ENCODE peak calls at places on chromosome 14, in eight cellular contexts. One of them, this sample, is unnamed.

GRCh38 chr14:104855532-104856090 is 9.5 kb upstream of the CEP170B start:
- DNase-seq in CD8-positive, alpha-beta T cell: no peak
- DNase-seq in activated CD4-positive, alpha-beta T cell treated with anti-CD3 and anti-CD28 coated beads, Interleukin-2, amount 50 U/mL, for 48 hours: no peak
- DNase-seq in dermis blood vessel endothelial cell: no peak
- DNase-seq in fibroblast of lung: no peak
- DNase-seq in activated CD8-positive, alpha-beta memory T cell treated with anti-CD3 and anti-CD28 coated beads for 1 hour: no peak
- DNase-seq in astrocyte of the spinal cord: no peak
- DNase-seq in stimulated activated CD4-positive, alpha-beta T cell treated with anti-CD3 and anti-CD28 coated beads, TNF-alpha, amount 100 ng/mL, for 24 hours: no peak
- DNase-seq in this sample: no peak

GRCh38 chr14:61588419-61588901 is 106.9 kb upstream of the HIF1A start:
- DNase-seq in CD8-positive, alpha-beta T cell: no peak
- DNase-seq in activated CD4-positive, alpha-beta T cell treated with anti-CD3 and anti-CD28 coated beads, Interleukin-2, amount 50 U/mL, for 48 hours: no peak
- DNase-seq in dermis blood vessel endothelial cell: peak
- DNase-seq in fibroblast of lung: peak
- DNase-seq in activated CD8-positive, alpha-beta memory T cell treated with anti-CD3 and anti-CD28 coated beads for 1 hour: no peak
- DNase-seq in astrocyte of the spinal cord: peak
- DNase-seq in stimulated activated CD4-positive, alpha-beta T cell treated with anti-CD3 and anti-CD28 coated beads, TNF-alpha, amount 100 ng/mL, for 24 hours: no peak
- DNase-seq in this sample: no peak

GRCh38 chr14:53517276-53517960 is 364.3 kb upstream of the DDHD1 start:
- DNase-seq in CD8-positive, alpha-beta T cell: no peak
- DNase-seq in activated CD4-positive, alpha-beta T cell treated with anti-CD3 and anti-CD28 coated beads, Interleukin-2, amount 50 U/mL, for 48 hours: no peak
- DNase-seq in dermis blood vessel endothelial cell: no peak
- DNase-seq in fibroblast of lung: no peak
- DNase-seq in activated CD8-positive, alpha-beta memory T cell treated with anti-CD3 and anti-CD28 coated beads for 1 hour: no peak
- DNase-seq in astrocyte of the spinal cord: peak
- DNase-seq in stimulated activated CD4-positive, alpha-beta T cell treated with anti-CD3 and anti-CD28 coated beads, TNF-alpha, amount 100 ng/mL, for 24 hours: no peak
- DNase-seq in this sample: no peak

GRCh38 chr14:104265918-104266642 is 127.7 kb downstream of the KIF26A start:
- DNase-seq in CD8-positive, alpha-beta T cell: no peak
- DNase-seq in activated CD4-positive, alpha-beta T cell treated with anti-CD3 and anti-CD28 coated beads, Interleukin-2, amount 50 U/mL, for 48 hours: no peak
- DNase-seq in dermis blood vessel endothelial cell: no peak
- DNase-seq in fibroblast of lung: no peak
- DNase-seq in activated CD8-positive, alpha-beta memory T cell treated with anti-CD3 and anti-CD28 coated beads for 1 hour: no peak
- DNase-seq in astrocyte of the spinal cord: no peak
- DNase-seq in stimulated activated CD4-positive, alpha-beta T cell treated with anti-CD3 and anti-CD28 coated beads, TNF-alpha, amount 100 ng/mL, for 24 hours: no peak
- DNase-seq in this sample: no peak

GRCh38 chr14:74207943-74208342 is 31.3 kb upstream of the VSX2 start:
- DNase-seq in CD8-positive, alpha-beta T cell: no peak
- DNase-seq in activated CD4-positive, alpha-beta T cell treated with anti-CD3 and anti-CD28 coated beads, Interleukin-2, amount 50 U/mL, for 48 hours: no peak
- DNase-seq in dermis blood vessel endothelial cell: peak
- DNase-seq in fibroblast of lung: peak
- DNase-seq in activated CD8-positive, alpha-beta memory T cell treated with anti-CD3 and anti-CD28 coated beads for 1 hour: no peak
- DNase-seq in astrocyte of the spinal cord: no peak
- DNase-seq in stimulated activated CD4-positive, alpha-beta T cell treated with anti-CD3 and anti-CD28 coated beads, TNF-alpha, amount 100 ng/mL, for 24 hours: no peak
- DNase-seq in this sample: no peak

GRCh38 chr14:59281613-59282012 is 93.1 kb downstream of the DAAM1 start:
- DNase-seq in CD8-positive, alpha-beta T cell: no peak
- DNase-seq in activated CD4-positive, alpha-beta T cell treated with anti-CD3 and anti-CD28 coated beads, Interleukin-2, amount 50 U/mL, for 48 hours: no peak
- DNase-seq in dermis blood vessel endothelial cell: no peak
- DNase-seq in fibroblast of lung: peak
- DNase-seq in activated CD8-positive, alpha-beta memory T cell treated with anti-CD3 and anti-CD28 coated beads for 1 hour: no peak
- DNase-seq in astrocyte of the spinal cord: peak
- DNase-seq in stimulated activated CD4-positive, alpha-beta T cell treated with anti-CD3 and anti-CD28 coated beads, TNF-alpha, amount 100 ng/mL, for 24 hours: no peak
- DNase-seq in this sample: no peak

GRCh38 chr14:94157195-94157594 is 16.9 kb upstream of the PPP4R4 start:
- DNase-seq in CD8-positive, alpha-beta T cell: no peak
- DNase-seq in activated CD4-positive, alpha-beta T cell treated with anti-CD3 and anti-CD28 coated beads, Interleukin-2, amount 50 U/mL, for 48 hours: no peak
- DNase-seq in dermis blood vessel endothelial cell: no peak
- DNase-seq in fibroblast of lung: no peak
- DNase-seq in activated CD8-positive, alpha-beta memory T cell treated with anti-CD3 and anti-CD28 coated beads for 1 hour: no peak
- DNase-seq in astrocyte of the spinal cord: no peak
- DNase-seq in stimulated activated CD4-positive, alpha-beta T cell treated with anti-CD3 and anti-CD28 coated beads, TNF-alpha, amount 100 ng/mL, for 24 hours: no peak
- DNase-seq in this sample: no peak

GRCh38 chr14:28515571-28515970 is 251.0 kb upstream of the FOXG1 start:
- DNase-seq in CD8-positive, alpha-beta T cell: no peak
- DNase-seq in activated CD4-positive, alpha-beta T cell treated with anti-CD3 and anti-CD28 coated beads, Interleukin-2, amount 50 U/mL, for 48 hours: no peak
- DNase-seq in dermis blood vessel endothelial cell: no peak
- DNase-seq in fibroblast of lung: peak
- DNase-seq in activated CD8-positive, alpha-beta memory T cell treated with anti-CD3 and anti-CD28 coated beads for 1 hour: no peak
- DNase-seq in astrocyte of the spinal cord: peak
- DNase-seq in stimulated activated CD4-positive, alpha-beta T cell treated with anti-CD3 and anti-CD28 coated beads, TNF-alpha, amount 100 ng/mL, for 24 hours: no peak
- DNase-seq in this sample: no peak

GRCh38 chr14:65255583-65256443 is 153.5 kb upstream of the MAX start:
- DNase-seq in CD8-positive, alpha-beta T cell: no peak
- DNase-seq in activated CD4-positive, alpha-beta T cell treated with anti-CD3 and anti-CD28 coated beads, Interleukin-2, amount 50 U/mL, for 48 hours: no peak
- DNase-seq in dermis blood vessel endothelial cell: no peak
- DNase-seq in fibroblast of lung: no peak
- DNase-seq in activated CD8-positive, alpha-beta memory T cell treated with anti-CD3 and anti-CD28 coated beads for 1 hour: no peak
- DNase-seq in astrocyte of the spinal cord: no peak
- DNase-seq in stimulated activated CD4-positive, alpha-beta T cell treated with anti-CD3 and anti-CD28 coated beads, TNF-alpha, amount 100 ng/mL, for 24 hours: no peak
- DNase-seq in this sample: peak

GRCh38 chr14:83548061-83548839 is 1981.7 kb upstream of the FLRT2 start:
- DNase-seq in CD8-positive, alpha-beta T cell: no peak
- DNase-seq in activated CD4-positive, alpha-beta T cell treated with anti-CD3 and anti-CD28 coated beads, Interleukin-2, amount 50 U/mL, for 48 hours: no peak
- DNase-seq in dermis blood vessel endothelial cell: no peak
- DNase-seq in fibroblast of lung: peak
- DNase-seq in activated CD8-positive, alpha-beta memory T cell treated with anti-CD3 and anti-CD28 coated beads for 1 hour: no peak
- DNase-seq in astrocyte of the spinal cord: peak
- DNase-seq in stimulated activated CD4-positive, alpha-beta T cell treated with anti-CD3 and anti-CD28 coated beads, TNF-alpha, amount 100 ng/mL, for 24 hours: no peak
- DNase-seq in this sample: no peak

GRCh38 chr14:85565862-85566296 is 35.9 kb downstream of the FLRT2 start:
- DNase-seq in CD8-positive, alpha-beta T cell: no peak
- DNase-seq in activated CD4-positive, alpha-beta T cell treated with anti-CD3 and anti-CD28 coated beads, Interleukin-2, amount 50 U/mL, for 48 hours: no peak
- DNase-seq in dermis blood vessel endothelial cell: peak
- DNase-seq in fibroblast of lung: peak
- DNase-seq in activated CD8-positive, alpha-beta memory T cell treated with anti-CD3 and anti-CD28 coated beads for 1 hour: no peak
- DNase-seq in astrocyte of the spinal cord: peak
- DNase-seq in stimulated activated CD4-positive, alpha-beta T cell treated with anti-CD3 and anti-CD28 coated beads, TNF-alpha, amount 100 ng/mL, for 24 hours: no peak
- DNase-seq in this sample: no peak

GRCh38 chr14:39492267-39492666 is 60.0 kb upstream of the FBXO33 start:
- DNase-seq in CD8-positive, alpha-beta T cell: no peak
- DNase-seq in activated CD4-positive, alpha-beta T cell treated with anti-CD3 and anti-CD28 coated beads, Interleukin-2, amount 50 U/mL, for 48 hours: no peak
- DNase-seq in dermis blood vessel endothelial cell: no peak
- DNase-seq in fibroblast of lung: peak
- DNase-seq in activated CD8-positive, alpha-beta memory T cell treated with anti-CD3 and anti-CD28 coated beads for 1 hour: no peak
- DNase-seq in astrocyte of the spinal cord: peak
- DNase-seq in stimulated activated CD4-positive, alpha-beta T cell treated with anti-CD3 and anti-CD28 coated beads, TNF-alpha, amount 100 ng/mL, for 24 hours: no peak
- DNase-seq in this sample: no peak

GRCh38 chr14:88005050-88005481 is at the start of gene GPR65:
- DNase-seq in CD8-positive, alpha-beta T cell: no peak
- DNase-seq in activated CD4-positive, alpha-beta T cell treated with anti-CD3 and anti-CD28 coated beads, Interleukin-2, amount 50 U/mL, for 48 hours: no peak
- DNase-seq in dermis blood vessel endothelial cell: peak
- DNase-seq in fibroblast of lung: no peak
- DNase-seq in activated CD8-positive, alpha-beta memory T cell treated with anti-CD3 and anti-CD28 coated beads for 1 hour: no peak
- DNase-seq in astrocyte of the spinal cord: no peak
- DNase-seq in stimulated activated CD4-positive, alpha-beta T cell treated with anti-CD3 and anti-CD28 coated beads, TNF-alpha, amount 100 ng/mL, for 24 hours: no peak
- DNase-seq in this sample: no peak

GRCh38 chr14:73610692-73611091 is 1.6 kb upstream of the ACOT6 start:
- DNase-seq in CD8-positive, alpha-beta T cell: no peak
- DNase-seq in activated CD4-positive, alpha-beta T cell treated with anti-CD3 and anti-CD28 coated beads, Interleukin-2, amount 50 U/mL, for 48 hours: no peak
- DNase-seq in dermis blood vessel endothelial cell: peak
- DNase-seq in fibroblast of lung: peak
- DNase-seq in activated CD8-positive, alpha-beta memory T cell treated with anti-CD3 and anti-CD28 coated beads for 1 hour: no peak
- DNase-seq in astrocyte of the spinal cord: peak
- DNase-seq in stimulated activated CD4-positive, alpha-beta T cell treated with anti-CD3 and anti-CD28 coated beads, TNF-alpha, amount 100 ng/mL, for 24 hours: no peak
- DNase-seq in this sample: no peak

GRCh38 chr14:75487155-75487671 is 35.1 kb upstream of the BATF start:
- DNase-seq in CD8-positive, alpha-beta T cell: no peak
- DNase-seq in activated CD4-positive, alpha-beta T cell treated with anti-CD3 and anti-CD28 coated beads, Interleukin-2, amount 50 U/mL, for 48 hours: no peak
- DNase-seq in dermis blood vessel endothelial cell: no peak
- DNase-seq in fibroblast of lung: no peak
- DNase-seq in activated CD8-positive, alpha-beta memory T cell treated with anti-CD3 and anti-CD28 coated beads for 1 hour: no peak
- DNase-seq in astrocyte of the spinal cord: no peak
- DNase-seq in stimulated activated CD4-positive, alpha-beta T cell treated with anti-CD3 and anti-CD28 coated beads, TNF-alpha, amount 100 ng/mL, for 24 hours: no peak
- DNase-seq in this sample: no peak

GRCh38 chr14:75294649-75295033 is 16.0 kb downstream of the FOS start:
- DNase-seq in CD8-positive, alpha-beta T cell: no peak
- DNase-seq in activated CD4-positive, alpha-beta T cell treated with anti-CD3 and anti-CD28 coated beads, Interleukin-2, amount 50 U/mL, for 48 hours: no peak
- DNase-seq in dermis blood vessel endothelial cell: peak
- DNase-seq in fibroblast of lung: no peak
- DNase-seq in activated CD8-positive, alpha-beta memory T cell treated with anti-CD3 and anti-CD28 coated beads for 1 hour: no peak
- DNase-seq in astrocyte of the spinal cord: no peak
- DNase-seq in stimulated activated CD4-positive, alpha-beta T cell treated with anti-CD3 and anti-CD28 coated beads, TNF-alpha, amount 100 ng/mL, for 24 hours: no peak
- DNase-seq in this sample: peak

GRCh38 chr14:80003138-80003537 is 208.2 kb downstream of the DIO2 start:
- DNase-seq in CD8-positive, alpha-beta T cell: no peak
- DNase-seq in activated CD4-positive, alpha-beta T cell treated with anti-CD3 and anti-CD28 coated beads, Interleukin-2, amount 50 U/mL, for 48 hours: no peak
- DNase-seq in dermis blood vessel endothelial cell: no peak
- DNase-seq in fibroblast of lung: peak
- DNase-seq in activated CD8-positive, alpha-beta memory T cell treated with anti-CD3 and anti-CD28 coated beads for 1 hour: no peak
- DNase-seq in astrocyte of the spinal cord: no peak
- DNase-seq in stimulated activated CD4-positive, alpha-beta T cell treated with anti-CD3 and anti-CD28 coated beads, TNF-alpha, amount 100 ng/mL, for 24 hours: no peak
- DNase-seq in this sample: no peak

GRCh38 chr14:33634631-33635030 is 316.2 kb downstream of the EGLN3 start:
- DNase-seq in CD8-positive, alpha-beta T cell: no peak
- DNase-seq in activated CD4-positive, alpha-beta T cell treated with anti-CD3 and anti-CD28 coated beads, Interleukin-2, amount 50 U/mL, for 48 hours: no peak
- DNase-seq in dermis blood vessel endothelial cell: no peak
- DNase-seq in fibroblast of lung: no peak
- DNase-seq in activated CD8-positive, alpha-beta memory T cell treated with anti-CD3 and anti-CD28 coated beads for 1 hour: no peak
- DNase-seq in astrocyte of the spinal cord: peak
- DNase-seq in stimulated activated CD4-positive, alpha-beta T cell treated with anti-CD3 and anti-CD28 coated beads, TNF-alpha, amount 100 ng/mL, for 24 hours: no peak
- DNase-seq in this sample: no peak

GRCh38 chr14:26389646-26390508 is 208.0 kb downstream of the NOVA1 start:
- DNase-seq in CD8-positive, alpha-beta T cell: no peak
- DNase-seq in activated CD4-positive, alpha-beta T cell treated with anti-CD3 and anti-CD28 coated beads, Interleukin-2, amount 50 U/mL, for 48 hours: no peak
- DNase-seq in dermis blood vessel endothelial cell: no peak
- DNase-seq in fibroblast of lung: peak
- DNase-seq in activated CD8-positive, alpha-beta memory T cell treated with anti-CD3 and anti-CD28 coated beads for 1 hour: no peak
- DNase-seq in astrocyte of the spinal cord: peak
- DNase-seq in stimulated activated CD4-positive, alpha-beta T cell treated with anti-CD3 and anti-CD28 coated beads, TNF-alpha, amount 100 ng/mL, for 24 hours: no peak
- DNase-seq in this sample: no peak

GRCh38 chr14:95185033-95185432 is 27.7 kb upstream of the DICER1 start:
- DNase-seq in CD8-positive, alpha-beta T cell: no peak
- DNase-seq in activated CD4-positive, alpha-beta T cell treated with anti-CD3 and anti-CD28 coated beads, Interleukin-2, amount 50 U/mL, for 48 hours: no peak
- DNase-seq in dermis blood vessel endothelial cell: no peak
- DNase-seq in fibroblast of lung: no peak
- DNase-seq in activated CD8-positive, alpha-beta memory T cell treated with anti-CD3 and anti-CD28 coated beads for 1 hour: no peak
- DNase-seq in astrocyte of the spinal cord: no peak
- DNase-seq in stimulated activated CD4-positive, alpha-beta T cell treated with anti-CD3 and anti-CD28 coated beads, TNF-alpha, amount 100 ng/mL, for 24 hours: no peak
- DNase-seq in this sample: no peak

GRCh38 chr14:78933948-78934524 is 763.9 kb downstream of the NRXN3 start:
- DNase-seq in CD8-positive, alpha-beta T cell: no peak
- DNase-seq in activated CD4-positive, alpha-beta T cell treated with anti-CD3 and anti-CD28 coated beads, Interleukin-2, amount 50 U/mL, for 48 hours: no peak
- DNase-seq in dermis blood vessel endothelial cell: peak
- DNase-seq in fibroblast of lung: peak
- DNase-seq in activated CD8-positive, alpha-beta memory T cell treated with anti-CD3 and anti-CD28 coated beads for 1 hour: no peak
- DNase-seq in astrocyte of the spinal cord: peak
- DNase-seq in stimulated activated CD4-positive, alpha-beta T cell treated with anti-CD3 and anti-CD28 coated beads, TNF-alpha, amount 100 ng/mL, for 24 hours: no peak
- DNase-seq in this sample: peak

GRCh38 chr14:79493081-79493652 is 718.1 kb downstream of the DIO2 start:
- DNase-seq in CD8-positive, alpha-beta T cell: no peak
- DNase-seq in activated CD4-positive, alpha-beta T cell treated with anti-CD3 and anti-CD28 coated beads, Interleukin-2, amount 50 U/mL, for 48 hours: no peak
- DNase-seq in dermis blood vessel endothelial cell: no peak
- DNase-seq in fibroblast of lung: no peak
- DNase-seq in activated CD8-positive, alpha-beta memory T cell treated with anti-CD3 and anti-CD28 coated beads for 1 hour: no peak
- DNase-seq in astrocyte of the spinal cord: no peak
- DNase-seq in stimulated activated CD4-positive, alpha-beta T cell treated with anti-CD3 and anti-CD28 coated beads, TNF-alpha, amount 100 ng/mL, for 24 hours: no peak
- DNase-seq in this sample: no peak

GRCh38 chr14:38959021-38959420 is 144.0 kb downstream of the SEC23A start:
- DNase-seq in CD8-positive, alpha-beta T cell: no peak
- DNase-seq in activated CD4-positive, alpha-beta T cell treated with anti-CD3 and anti-CD28 coated beads, Interleukin-2, amount 50 U/mL, for 48 hours: no peak
- DNase-seq in dermis blood vessel endothelial cell: no peak
- DNase-seq in fibroblast of lung: no peak
- DNase-seq in activated CD8-positive, alpha-beta memory T cell treated with anti-CD3 and anti-CD28 coated beads for 1 hour: no peak
- DNase-seq in astrocyte of the spinal cord: no peak
- DNase-seq in stimulated activated CD4-positive, alpha-beta T cell treated with anti-CD3 and anti-CD28 coated beads, TNF-alpha, amount 100 ng/mL, for 24 hours: no peak
- DNase-seq in this sample: no peak

GRCh38 chr14:25150401-25150800 is 100.5 kb upstream of the STXBP6 start:
- DNase-seq in CD8-positive, alpha-beta T cell: no peak
- DNase-seq in activated CD4-positive, alpha-beta T cell treated with anti-CD3 and anti-CD28 coated beads, Interleukin-2, amount 50 U/mL, for 48 hours: no peak
- DNase-seq in dermis blood vessel endothelial cell: no peak
- DNase-seq in fibroblast of lung: peak
- DNase-seq in activated CD8-positive, alpha-beta memory T cell treated with anti-CD3 and anti-CD28 coated beads for 1 hour: no peak
- DNase-seq in astrocyte of the spinal cord: peak
- DNase-seq in stimulated activated CD4-positive, alpha-beta T cell treated with anti-CD3 and anti-CD28 coated beads, TNF-alpha, amount 100 ng/mL, for 24 hours: no peak
- DNase-seq in this sample: no peak

GRCh38 chr14:75430526-75430925 is 2.7 kb downstream of the JDP2 start:
- DNase-seq in CD8-positive, alpha-beta T cell: no peak
- DNase-seq in activated CD4-positive, alpha-beta T cell treated with anti-CD3 and anti-CD28 coated beads, Interleukin-2, amount 50 U/mL, for 48 hours: no peak
- DNase-seq in dermis blood vessel endothelial cell: no peak
- DNase-seq in fibroblast of lung: peak
- DNase-seq in activated CD8-positive, alpha-beta memory T cell treated with anti-CD3 and anti-CD28 coated beads for 1 hour: no peak
- DNase-seq in astrocyte of the spinal cord: no peak
- DNase-seq in stimulated activated CD4-positive, alpha-beta T cell treated with anti-CD3 and anti-CD28 coated beads, TNF-alpha, amount 100 ng/mL, for 24 hours: no peak
- DNase-seq in this sample: no peak

This sample was measured in nephron progenitor cell.